ENCODE peak calls at places on chromosomes 5 and 9, in four cellular contexts. M, J, Z and Y are unnamed samples.

GRCh38 chr5:157331807-157332206 is 65.9 kb downstream of the CYFIP2 start:
- DNase-seq in M (no peak), J (no peak), Z (no peak), Y (no peak)

GRCh38 chr5:92769986-92770385 is 811.0 kb downstream of the NR2F1-AS1 start:
- DNase-seq in M (no peak), J (no peak), Z (no peak), Y (no peak)

GRCh38 chr9:33939924-33940874 is 108.5 kb downstream of the UBAP2 start:
- DNase-seq in M (no peak), J (no peak), Z (no peak), Y (no peak)

GRCh38 chr9:136466155-136466541 is 16.7 kb downstream of the SEC16A start:
- DNase-seq in M (no peak), J (no peak), Z (no peak), Y (peak; percentile 72)

GRCh38 chr9:16413509-16414016 is 456.9 kb downstream of the BNC2 start:
- DNase-seq in M (no peak), J (no peak), Z (no peak), Y (no peak)

GRCh38 chr5:36047375-36048160 is 19.1 kb downstream of the UGT3A2 start:
- DNase-seq in M (no peak), J (no peak), Z (no peak), Y (no peak)

GRCh38 chr5:52817818-52818217 is 30.1 kb downstream of the ITGA1 start:
- DNase-seq in M (no peak), J (no peak), Z (no peak), Y (no peak)

GRCh38 chr5:149445739-149446369 is 66.8 kb upstream of the IL17B start:
- DNase-seq in M (no peak), J (peak; percentile 89), Z (peak; percentile 79), Y (no peak)

GRCh38 chr5:13536921-13537320 is 407.6 kb downstream of the DNAH5 start:
- DNase-seq in M (no peak), J (no peak), Z (no peak), Y (no peak)

GRCh38 chr5:124156408-124157027 is 589.9 kb downstream of the ZNF608 start:
- DNase-seq in M (no peak), J (peak; percentile 60), Z (no peak), Y (no peak)

GRCh38 chr5:158992104-158992740 is 107.5 kb downstream of the EBF1 start:
- DNase-seq in M (no peak), J (peak; percentile 13), Z (no peak), Y (no peak)

GRCh38 chr5:151740336-151740942 is 18.0 kb downstream of the ATOX1 start:
- DNase-seq in M (peak; percentile 73), J (peak; percentile 79), Z (peak; percentile 79), Y (peak; percentile 83)

GRCh38 chr5:136374003-136374402 is 8.7 kb upstream of the TRPC7 start:
- DNase-seq in M (no peak), J (peak; percentile 72), Z (no peak), Y (no peak)

GRCh38 chr9:7234144-7234543 is 476.4 kb downstream of the KDM4C start:
- DNase-seq in M (no peak), J (peak; percentile 43), Z (peak; percentile 45), Y (no peak)

GRCh38 chr5:55344392-55344992 is 36.7 kb downstream of the MTREX start:
- DNase-seq in M (no peak), J (peak; percentile 86), Z (peak; percentile 43), Y (no peak)

GRCh38 chr5:912356-913091 is 19.8 kb downstream of the TRIP13 start:
- DNase-seq in M (no peak), J (peak; percentile 51), Z (no peak), Y (no peak)

GRCh38 chr5:143023447-143024096 is 253.4 kb downstream of the ARHGAP26 start:
- DNase-seq in M (peak; percentile 92), J (no peak), Z (no peak), Y (no peak)

GRCh38 chr9:4837126-4837767 is 44.5 kb downstream of the RCL1 start:
- DNase-seq in M (no peak), J (no peak), Z (no peak), Y (no peak)

GRCh38 chr9:97528529-97529230 is 27.2 kb downstream of the TMOD1 start:
- DNase-seq in M (no peak), J (no peak), Z (no peak), Y (no peak)

GRCh38 chr5:59037453-59038168 is 454.7 kb downstream of the RAB3C start:
- DNase-seq in M (no peak), J (no peak), Z (no peak), Y (no peak)

GRCh38 chr5:40221796-40222195 is 457.9 kb upstream of the PTGER4 start:
- DNase-seq in M (no peak), J (no peak), Z (no peak), Y (no peak)

GRCh38 chr5:61139094-61139873 is 23.0 kb downstream of the SMIM15 start:
- DNase-seq in M (no peak), J (no peak), Z (no peak), Y (no peak)

GRCh38 chr5:1332461-1333001 is 12.4 kb downstream of the CLPTM1L start:
- DNase-seq in M (no peak), J (no peak), Z (no peak), Y (peak; percentile 30)

GRCh38 chr9:34381323-34381722 is 4.6 kb upstream of the MYORG start:
- DNase-seq in M (peak; percentile 54), J (no peak), Z (no peak), Y (no peak)

GRCh38 chr9:6566409-6567139 is 79.0 kb downstream of the GLDC start:
- DNase-seq in M (no peak), J (peak; percentile 98), Z (no peak), Y (peak; percentile 76)

GRCh38 chr5:473344-474192 is 30.6 kb downstream of the EXOC3 start:
- DNase-seq in M (peak; percentile 68), J (peak; percentile 24), Z (no peak), Y (peak; percentile 63)

GRCh38 chr9:109880276-109881169 is 100.5 kb downstream of the PALM2AKAP2 start:
- DNase-seq in M (no peak), J (peak; percentile 49), Z (peak; percentile 63), Y (no peak)

GRCh38 chr5:1013238-1013947 is 4.8 kb downstream of the NKD2 start:
- DNase-seq in M (peak; percentile 34), J (no peak), Z (no peak), Y (peak; percentile 62)

GRCh38 chr5:154095819-154096380 is 57.1 kb downstream of the MFAP3 start:
- DNase-seq in M (no peak), J (no peak), Z (no peak), Y (no peak)

GRCh38 chr9:128494108-128494742 is 10.3 kb upstream of the GLE1 start:
- DNase-seq in M (peak; percentile 68), J (peak; percentile 92), Z (peak; percentile 61), Y (peak; percentile 74)

GRCh38 chr9:35604578-35605335 is at the start of gene TESK1:
- DNase-seq in M (peak; percentile 89), J (peak; percentile 52), Z (peak; percentile 82), Y (peak; percentile 91)

GRCh38 chr5:36079200-36079761 is 12.6 kb upstream of the UGT3A2 start:
- DNase-seq in M (no peak), J (peak; percentile 62), Z (peak; percentile 65), Y (no peak)

GRCh38 chr5:139823757-139824355 is 28.2 kb downstream of the PSD2 start:
- DNase-seq in M (peak; percentile 30), J (no peak), Z (no peak), Y (peak; percentile 25)